ENCODE peak calls at places on chromosome 10, in nine cellular contexts. D is kidney epithelial cell, K is upper lobe of right lung, P is brain microvascular endothelial cell, M is left ventricle myocardium inferior, W is mammary epithelial cell, H is IMR-90, A is right atrium auricular region, B is sigmoid colon. F is an unnamed sample.
A peak's percentile ranks its signal among the peaks of the same experiment; 100 is the strongest.

GRCh38 chr10:683448-684071 is 5.9 kb downstream of the DIP2C start:
- DNase-seq in K (peak; percentile 46), A (no peak), W (no peak), H (peak; percentile 99), P (peak; percentile 79), D (peak; percentile 71), B (peak; percentile 91), M (no peak), F (peak; percentile 33)

GRCh38 chr10:76308946-76309529 is 877.6 kb downstream of the LRMDA start:
- DNase-seq in K (no peak), W (no peak), M (no peak), H (no peak), A (no peak), P (no peak), D (no peak), B (no peak), F (no peak)

GRCh38 chr10:5958077-5958476 is 19.3 kb downstream of the IL15RA start:
- DNase-seq in B (no peak), P (no peak), M (no peak), A (no peak), D (no peak), K (no peak), W (no peak), H (peak; percentile 95), F (peak; percentile 4)

GRCh38 chr10:12414278-12414988 is 65.1 kb downstream of the CAMK1D start:
- DNase-seq in P (no peak), D (no peak), K (no peak), M (no peak), B (no peak), H (no peak), A (no peak), W (no peak), F (no peak)

GRCh38 chr10:11505636-11506035 is 105.8 kb downstream of the USP6NL start:
- DNase-seq in D (no peak), K (no peak), P (no peak), A (no peak), H (no peak), B (no peak), M (no peak), W (no peak), F (no peak)

GRCh38 chr10:47047577-47048532 is 136.6 kb downstream of the PTPN20 start:
- DNase-seq in W (peak; percentile 46), A (peak; percentile 84), H (peak; percentile 77), K (peak; percentile 88), D (no peak), P (peak; percentile 70), B (peak; percentile 87), M (peak; percentile 75), F (peak; percentile 73)

GRCh38 chr10:23540401-23540800 is 101.5 kb downstream of the OTUD1 start:
- DNase-seq in B (no peak), D (no peak), H (no peak), P (no peak), W (no peak), K (no peak), M (no peak), A (no peak), F (no peak)

GRCh38 chr10:101781984-101782810 is 1.0 kb downstream of the NPM3 start:
- DNase-seq in P (no peak), W (no peak), B (peak; percentile 61), D (no peak), H (no peak), A (peak; percentile 42), K (peak; percentile 61), M (no peak), F (peak; percentile 59)

GRCh38 chr10:13659887-13660544 is 73.3 kb downstream of the PRPF18 start:
- DNase-seq in H (peak; percentile 50), W (peak; percentile 65), A (peak; percentile 84), B (peak; percentile 85), D (no peak), K (peak; percentile 83), P (no peak), M (peak; percentile 78), F (peak; percentile 88)

GRCh38 chr10:36880898-36881297 is 244.5 kb upstream of the ANKRD30A start:
- DNase-seq in B (no peak), A (no peak), W (peak; percentile 15), D (no peak), P (peak; percentile 6), H (peak; percentile 56), M (no peak), K (no peak), F (no peak)

GRCh38 chr10:60426425-60426824 is 36.8 kb upstream of the ANK3 start:
- DNase-seq in A (no peak), D (peak; percentile 72), B (no peak), H (peak; percentile 94), M (no peak), W (peak; percentile 82), K (no peak), P (peak; percentile 73), F (no peak)

GRCh38 chr10:45418859-45419672 is 45.0 kb downstream of the ALOX5 start:
- DNase-seq in M (peak; percentile 76), H (peak; percentile 10), W (peak; percentile 4), P (peak; percentile 15), B (peak; percentile 83), D (no peak), K (peak; percentile 83), A (peak; percentile 74), F (peak; percentile 80)

GRCh38 chr10:11181996-11182395 is 164.3 kb downstream of the CELF2 start:
- DNase-seq in M (peak; percentile 73), H (no peak), A (peak; percentile 80), P (no peak), B (peak; percentile 87), D (no peak), W (no peak), K (no peak), F (no peak)

GRCh38 chr10:100347568-100348195 is 649 bp downstream of the SCD start:
- DNase-seq in P (no peak), M (no peak), B (no peak), D (no peak), W (peak; percentile 24), K (no peak), H (no peak), A (no peak), F (no peak)

GRCh38 chr10:67119648-67120047 is 193.8 kb downstream of the LRRTM3 start:
- DNase-seq in B (no peak), P (peak; percentile 38), D (no peak), M (no peak), A (no peak), W (no peak), K (no peak), H (no peak), F (no peak)

GRCh38 chr10:48604039-48604407 is 850 bp downstream of the ARHGAP22 start:
- DNase-seq in D (no peak), W (no peak), P (no peak), B (peak; percentile 49), A (peak; percentile 53), M (no peak), K (no peak), H (no peak), F (no peak)

GRCh38 chr10:129097776-129098175 is 369.3 kb upstream of the MGMT start:
- DNase-seq in K (no peak), P (peak; percentile 18), H (no peak), B (no peak), A (peak; percentile 46), M (no peak), W (no peak), D (no peak), F (no peak)

GRCh38 chr10:17768957-17769356 is 17.0 kb downstream of the TMEM236 start:
- DNase-seq in A (no peak), P (no peak), K (no peak), M (no peak), D (no peak), H (peak; percentile 40), W (no peak), B (no peak), F (no peak)

GRCh38 chr10:113849140-113849803 is 4.6 kb downstream of the DCLRE1A start:
- DNase-seq in A (no peak), W (no peak), D (no peak), H (no peak), P (no peak), M (no peak), B (no peak), K (no peak), F (no peak)

GRCh38 chr10:3173173-3173878 is 744 bp upstream of the PITRM1 start:
- DNase-seq in A (no peak), D (no peak), B (no peak), P (no peak), W (no peak), M (peak; percentile 70), K (peak; percentile 96), H (no peak), F (no peak)

DNA sequence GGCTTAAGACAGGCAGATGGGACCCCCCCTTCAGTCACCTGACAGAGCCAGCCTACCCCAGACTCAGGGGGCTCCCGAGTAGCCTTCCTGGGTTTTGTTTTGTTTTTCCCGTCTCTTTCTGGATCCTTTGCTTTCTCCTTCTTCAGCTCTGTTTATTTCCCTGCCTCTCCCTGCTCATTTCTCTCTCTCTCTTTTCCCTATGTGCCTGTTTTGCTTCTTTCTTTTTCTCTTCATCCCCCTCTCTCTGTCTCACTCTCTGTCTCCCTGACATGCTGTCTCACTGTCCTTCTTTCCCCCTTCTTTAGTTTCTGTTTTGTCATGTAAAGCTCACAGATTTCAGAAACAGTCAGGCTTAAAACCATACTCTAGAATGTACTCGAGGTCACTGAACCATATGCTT is 38.2 kb upstream of the SLC29A3 start:
- DNase-seq in P (no peak), D (no peak), W (no peak), H (no peak), M (no peak), B (no peak), A (no peak), K (no peak), F (no peak)
- H3K4me3 ChIP-seq in P (no peak overlapping the region), D (no peak overlapping the region), W (no peak overlapping the region), H (no peak overlapping the region), M (no peak overlapping the region), B (no peak overlapping the region), A (no peak overlapping the region), K (no peak overlapping the region), F (no peak overlapping the region)

GRCh38 chr10:125124114-125124486 is 36.3 kb downstream of the CTBP2 start:
- DNase-seq in M (no peak), A (no peak), K (no peak), D (no peak), B (no peak), P (no peak), W (no peak), H (no peak), F (no peak)
- H3K4me3 ChIP-seq in M (peak overlapping the region; percentile 32), A (no peak overlapping the region), K (no peak overlapping the region), D (no peak overlapping the region), B (no peak overlapping the region), P (peak overlapping the region; percentile 27), W (peak overlapping the region; percentile 14), H (no peak overlapping the region), F (no peak overlapping the region)

GRCh38 chr10:72171175-72171630 is 44.6 kb upstream of the ANAPC16 start:
- DNase-seq in P (peak; percentile 81), B (no peak), M (no peak), A (no peak), D (peak; percentile 94), W (peak; percentile 94), H (peak; percentile 68), K (no peak), F (no peak)
- H3K4me3 ChIP-seq in P (no peak overlapping the region), B (no peak overlapping the region), M (no peak overlapping the region), A (no peak overlapping the region), D (no peak overlapping the region), W (no peak overlapping the region), H (no peak overlapping the region), K (no peak overlapping the region), F (no peak overlapping the region)

DNA sequence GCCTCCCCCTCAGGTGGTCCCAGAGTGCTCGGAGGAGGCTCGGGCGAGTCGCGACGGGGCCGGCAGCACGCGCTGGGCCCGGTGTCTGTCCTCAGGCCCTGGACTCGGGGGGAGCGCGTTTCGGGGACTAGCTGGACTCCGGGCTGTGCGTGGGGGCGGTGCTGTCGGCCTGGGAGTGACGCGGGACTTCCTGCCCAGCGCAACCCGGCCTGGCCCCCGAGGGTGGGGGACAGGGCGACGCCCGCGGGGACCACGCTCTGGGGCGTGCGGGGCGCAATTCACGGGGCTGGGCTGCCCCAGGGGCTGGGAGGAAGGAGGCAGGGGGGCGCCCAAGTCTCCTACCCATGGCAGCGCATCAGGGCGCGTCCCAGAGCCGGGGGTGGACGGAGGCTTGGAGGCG is 2.4 kb upstream of the VENTX start:
- DNase-seq in B (no peak), D (no peak), W (no peak), H (no peak), M (no peak), K (peak; percentile 78), A (no peak), P (no peak), F (no peak)
- H3K4me3 ChIP-seq in B (no peak overlapping the region), D (no peak overlapping the region), W (no peak overlapping the region), H (no peak overlapping the region), M (peak overlapping the region; percentile 43), K (peak overlapping the region; percentile 25), A (peak overlapping the region; percentile 4), P (no peak overlapping the region), F (peak overlapping the region; percentile 46)